ENCODE peak calls at places on chromosomes 2 and 18, in eight cellular contexts. T, O, E, C, L, U, P and Q are unnamed samples.

GRCh38 chr2:128282976-128283810 is 35.5 kb downstream of the HS6ST1 start:
- DNase-seq in T (no peak), O (no peak), E (peak), C (no peak), L (no peak), U (no peak), P (no peak), Q (no peak)

GRCh38 chr2:83068706-83069105 is 1390.4 kb downstream of the SUCLG1 start:
- DNase-seq in T (no peak), O (no peak), E (no peak), C (no peak), L (no peak), U (no peak), P (no peak), Q (no peak)

GRCh38 chr2:220071716-220072115 is 444.3 kb downstream of the SLC4A3 start:
- DNase-seq in T (no peak), O (no peak), E (no peak), C (no peak), L (no peak), U (no peak), P (no peak), Q (no peak)

GRCh38 chr2:121501070-121501469 is 29.6 kb upstream of the RNU4ATAC start:
- DNase-seq in T (peak), O (no peak), E (no peak), C (no peak), L (no peak), U (no peak), P (no peak), Q (no peak)

GRCh38 chr18:63192171-63192884 is 127.2 kb downstream of the BCL2 start:
- DNase-seq in T (no peak), O (peak), E (no peak), C (no peak), L (no peak), U (no peak), P (no peak), Q (no peak)

GRCh38 chr2:15591692-15592463 is at the start of gene DDX1:
- DNase-seq in T (peak), O (peak), E (peak), C (peak), L (peak), U (peak), P (peak), Q (peak)

GRCh38 chr18:31942301-31942998 is 478 bp downstream of the TRAPPC8 start:
- DNase-seq in T (peak), O (peak), E (peak), C (peak), L (no peak), U (peak), P (no peak), Q (peak)

GRCh38 chr18:48295586-48296311 is 113.4 kb downstream of the ZBTB7C start:
- DNase-seq in T (no peak), O (no peak), E (no peak), C (no peak), L (no peak), U (peak), P (no peak), Q (no peak)

GRCh38 chr2:241074901-241075540 is 27.1 kb downstream of the MTERF4 start:
- DNase-seq in T (no peak), O (no peak), E (no peak), C (no peak), L (no peak), U (no peak), P (no peak), Q (no peak)

GRCh38 chr18:63099848-63100625 is 219.5 kb downstream of the BCL2 start:
- DNase-seq in T (no peak), O (peak), E (peak), C (peak), L (no peak), U (peak), P (no peak), Q (no peak)

GRCh38 chr18:31162419-31162793 is 250 bp downstream of the DSC1 start:
- DNase-seq in T (no peak), O (no peak), E (no peak), C (no peak), L (no peak), U (no peak), P (no peak), Q (no peak)

GRCh38 chr2:15693382-15693781 is 101.7 kb downstream of the DDX1 start:
- DNase-seq in T (no peak), O (no peak), E (no peak), C (no peak), L (no peak), U (no peak), P (no peak), Q (no peak)

GRCh38 chr18:55477537-55478300 is 110.3 kb downstream of the TCF4 start:
- DNase-seq in T (peak), O (no peak), E (no peak), C (no peak), L (no peak), U (peak), P (no peak), Q (no peak)

GRCh38 chr2:99571609-99572344 is 82.0 kb upstream of the REV1 start:
- DNase-seq in T (no peak), O (no peak), E (no peak), C (no peak), L (no peak), U (no peak), P (no peak), Q (no peak)

GRCh38 chr2:238397381-238397780 is 29.3 kb upstream of the ASB1 start:
- DNase-seq in T (no peak), O (no peak), E (no peak), C (no peak), L (no peak), U (no peak), P (no peak), Q (no peak)

GRCh38 chr2:109126501-109126860 is 2.5 kb upstream of the SH3RF3 start:
- DNase-seq in T (peak), O (no peak), E (no peak), C (no peak), L (no peak), U (no peak), P (no peak), Q (no peak)

GRCh38 chr2:171523969-171524401 is 1.7 kb downstream of the CYBRD1 start:
- DNase-seq in T (peak), O (peak), E (no peak), C (no peak), L (no peak), U (peak), P (no peak), Q (no peak)

GRCh38 chr2:159137511-159138101 is 148.9 kb downstream of the WDSUB1 start:
- DNase-seq in T (no peak), O (no peak), E (peak), C (no peak), L (no peak), U (no peak), P (no peak), Q (no peak)

GRCh38 chr18:57427429-57428181 is 7.6 kb upstream of the ONECUT2 start:
- DNase-seq in T (no peak), O (no peak), E (no peak), C (no peak), L (no peak), U (peak), P (no peak), Q (no peak)

GRCh38 chr2:12950957-12951656 is 234.4 kb downstream of the TRIB2 start:
- DNase-seq in T (no peak), O (no peak), E (no peak), C (no peak), L (no peak), U (no peak), P (no peak), Q (no peak)

GRCh38 chr2:197798187-197798586 is 6.2 kb upstream of the PLCL1 start:
- DNase-seq in T (no peak), O (no peak), E (no peak), C (no peak), L (no peak), U (no peak), P (no peak), Q (no peak)

GRCh38 chr2:156689945-156690344 is 253.8 kb downstream of the GPD2 start:
- DNase-seq in T (no peak), O (no peak), E (no peak), C (no peak), L (no peak), U (no peak), P (no peak), Q (no peak)

GRCh38 chr2:240395896-240396622 is 39.4 kb upstream of the GPC1 start:
- DNase-seq in T (no peak), O (no peak), E (no peak), C (peak), L (no peak), U (no peak), P (no peak), Q (no peak)

GRCh38 chr2:215684448-215685217 is 248.8 kb upstream of the FN1 start:
- DNase-seq in T (no peak), O (no peak), E (no peak), C (peak), L (no peak), U (peak), P (no peak), Q (no peak)

GRCh38 chr18:59063300-59063895 is 76.3 kb upstream of the SEC11C start:
- DNase-seq in T (no peak), O (no peak), E (no peak), C (no peak), L (no peak), U (no peak), P (no peak), Q (no peak)

GRCh38 chr2:85889648-85890281 is 975 bp upstream of the ST3GAL5 start:
- DNase-seq in T (no peak), O (no peak), E (no peak), C (no peak), L (no peak), U (no peak), P (no peak), Q (peak)

GRCh38 chr2:80476535-80477117 is 172.1 kb upstream of the LRRTM1 start:
- DNase-seq in T (no peak), O (no peak), E (no peak), C (no peak), L (no peak), U (no peak), P (no peak), Q (no peak)

GRCh38 chr18:57075716-57076400 is 71.0 kb upstream of the BOD1L2 start:
- DNase-seq in T (no peak), O (no peak), E (no peak), C (no peak), L (peak), U (no peak), P (no peak), Q (no peak)

GRCh38 chr18:68992719-68993482 is 195.0 kb downstream of the CCDC102B start:
- DNase-seq in T (no peak), O (no peak), E (no peak), C (no peak), L (no peak), U (no peak), P (no peak), Q (no peak)

GRCh38 chr2:239768907-239769573 is 256.1 kb downstream of the NDUFA10 start:
- DNase-seq in T (no peak), O (no peak), E (no peak), C (peak), L (no peak), U (no peak), P (no peak), Q (no peak)

GRCh38 chr18:11251891-11252270 is 102.5 kb upstream of the PIEZO2 start:
- DNase-seq in T (no peak), O (no peak), E (no peak), C (no peak), L (no peak), U (no peak), P (no peak), Q (no peak)

GRCh38 chr18:11293794-11294193 is 144.4 kb upstream of the PIEZO2 start:
- DNase-seq in T (no peak), O (no peak), E (no peak), C (no peak), L (no peak), U (no peak), P (no peak), Q (no peak)

DNA sequence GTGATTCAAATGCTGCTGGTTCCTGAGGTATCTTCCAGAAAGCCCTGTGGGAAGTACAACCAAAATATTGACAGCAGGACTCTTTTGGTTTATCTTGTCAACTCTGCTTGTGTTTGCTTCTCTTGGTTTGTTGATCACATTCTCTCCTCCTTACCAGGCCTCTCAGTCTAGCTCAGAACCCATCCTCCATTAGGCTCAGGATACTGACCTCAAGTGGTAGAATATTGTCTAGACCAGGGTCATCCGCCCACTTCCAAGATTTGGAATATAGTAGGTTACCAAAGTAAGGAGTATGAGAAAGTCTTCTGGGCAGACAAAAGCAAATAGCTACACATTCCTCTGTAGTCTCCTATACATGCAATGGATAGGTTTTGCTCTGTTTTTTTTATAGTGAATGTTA is 56.6 kb downstream of the XIRP2 start:
- DNase-seq in T (no peak), O (no peak), E (no peak), C (no peak), L (no peak), U (no peak), P (no peak), Q (no peak)
- TF ChIP-seq CTCF in T (no peak), O (no peak), E (no peak), C (no peak), L (no peak), U (no peak), P (no peak), Q (no peak)

GRCh38 chr18:76252880-76253279 is 242.2 kb downstream of the ZNF516 start:
- DNase-seq in T (no peak), O (no peak), E (no peak), C (no peak), L (no peak), U (no peak), P (no peak), Q (no peak)
- TF ChIP-seq CTCF in T (peak), O (peak), E (no peak), C (no peak), L (peak), U (peak), P (peak), Q (no peak)

GRCh38 chr2:231900486-231900942 is 25.7 kb downstream of the NPPC start:
- DNase-seq in T (no peak), O (peak), E (peak), C (peak), L (peak), U (peak), P (no peak), Q (peak)
- TF ChIP-seq CTCF in T (peak), O (peak), E (peak), C (peak), L (peak), U (peak), P (peak), Q (no peak)

GRCh38 chr2:179655627-179656026 is 205.8 kb downstream of the ZNF385B start:
- DNase-seq in T (no peak), O (no peak), E (no peak), C (no peak), L (no peak), U (no peak), P (no peak), Q (no peak)

GRCh38 chr2:179650420-179650819 is 211.0 kb downstream of the ZNF385B start:
- DNase-seq in T (no peak), O (no peak), E (no peak), C (no peak), L (no peak), U (no peak), P (no peak), Q (no peak)

GRCh38 chr2:179646862-179647261 is 214.6 kb downstream of the ZNF385B start:
- DNase-seq in T (no peak), O (no peak), E (no peak), C (no peak), L (no peak), U (no peak), P (no peak), Q (no peak)

GRCh38 chr2:179657068-179657467 is 204.3 kb downstream of the ZNF385B start:
- DNase-seq in T (no peak), O (no peak), E (no peak), C (no peak), L (no peak), U (no peak), P (no peak), Q (no peak)

GRCh38 chr2:179652296-179652695 is 209.1 kb downstream of the ZNF385B start:
- DNase-seq in T (no peak), O (no peak), E (no peak), C (no peak), L (no peak), U (no peak), P (no peak), Q (no peak)
- TF ChIP-seq CTCF in T (no peak), O (no peak), E (no peak), C (no peak), L (no peak), U (no peak), P (no peak), Q (no peak)

GRCh38 chr18:37383036-37383788 is 182.4 kb downstream of the CELF4 start:
- DNase-seq in T (no peak), O (no peak), E (no peak), C (no peak), L (no peak), U (no peak), P (no peak), Q (no peak)
- TF ChIP-seq CTCF in T (no peak), O (no peak), E (no peak), C (no peak), L (no peak), U (no peak), P (no peak), Q (no peak)